ENCODE peak calls at places on chromosomes 5 and 9, in nine cellular contexts. N, E, K, M, G, C, W, Y and S are unnamed samples.

GRCh38 chr9:14433293-14433818 is 119.4 kb upstream of the NFIB start:
- DNase-seq in N (no peak), E (no peak), K (no peak), M (no peak), G (no peak), C (no peak), W (no peak), Y (no peak), S (no peak)

GRCh38 chr9:134566936-134567335 is 74.7 kb upstream of the COL5A1 start:
- DNase-seq in N (no peak), E (no peak), K (no peak), M (no peak), G (no peak), C (peak; percentile 32), W (no peak), Y (no peak), S (peak; percentile 5)

GRCh38 chr5:36720688-36721087 is 114.3 kb downstream of the SLC1A3 start:
- DNase-seq in N (no peak), E (no peak), K (no peak), M (no peak), G (no peak), C (no peak), W (no peak), Y (no peak), S (no peak)

GRCh38 chr5:126624534-126624933 is 23.8 kb downstream of the PHAX start:
- DNase-seq in N (no peak), E (peak; percentile 69), K (peak; percentile 73), M (no peak), G (no peak), C (no peak), W (no peak), Y (no peak), S (no peak)

GRCh38 chr5:93603191-93603590 is 20.2 kb downstream of the NR2F1 start:
- DNase-seq in N (no peak), E (no peak), K (no peak), M (no peak), G (no peak), C (no peak), W (no peak), Y (no peak), S (no peak)

GRCh38 chr5:33153891-33154290 is 286.9 kb upstream of the TARS1 start:
- DNase-seq in N (no peak), E (no peak), K (no peak), M (no peak), G (no peak), C (no peak), W (no peak), Y (no peak), S (no peak)

GRCh38 chr5:14821721-14822120 is 49.9 kb downstream of the ANKH start:
- DNase-seq in N (no peak), E (no peak), K (no peak), M (no peak), G (no peak), C (no peak), W (no peak), Y (no peak), S (no peak)

GRCh38 chr9:22237497-22238363 is 208.9 kb upstream of the DMRTA1 start:
- DNase-seq in N (no peak), E (peak; percentile 53), K (peak; percentile 51), M (no peak), G (no peak), C (no peak), W (no peak), Y (no peak), S (no peak)

GRCh38 chr5:55134053-55134722 is 25.8 kb upstream of the GPX8 start:
- DNase-seq in N (no peak), E (no peak), K (no peak), M (no peak), G (no peak), C (no peak), W (no peak), Y (no peak), S (no peak)

GRCh38 chr9:19192213-19193028 is 38.1 kb upstream of the DENND4C start:
- DNase-seq in N (no peak), E (no peak), K (no peak), M (no peak), G (no peak), C (no peak), W (no peak), Y (no peak), S (no peak)

GRCh38 chr9:79610019-79610760 is 38.4 kb downstream of the TLE4 start:
- DNase-seq in N (no peak), E (no peak), K (no peak), M (no peak), G (no peak), C (no peak), W (no peak), Y (no peak), S (no peak)

GRCh38 chr9:23372703-23373102 is 453.3 kb downstream of the ELAVL2 start:
- DNase-seq in N (no peak), E (no peak), K (no peak), M (no peak), G (no peak), C (no peak), W (no peak), Y (no peak), S (no peak)
- H3K9me3 ChIP-seq in N (no peaks in the 10 kb centered on the region), E (no peaks in the 10 kb centered on the region), K (no peaks in the 10 kb centered on the region), M (no peaks in the 10 kb centered on the region), G (no peaks in the 10 kb centered on the region), C (no peaks in the 10 kb centered on the region), W (no peaks in the 10 kb centered on the region), Y (no peaks in the 10 kb centered on the region), S (no peaks in the 10 kb centered on the region)

DNA sequence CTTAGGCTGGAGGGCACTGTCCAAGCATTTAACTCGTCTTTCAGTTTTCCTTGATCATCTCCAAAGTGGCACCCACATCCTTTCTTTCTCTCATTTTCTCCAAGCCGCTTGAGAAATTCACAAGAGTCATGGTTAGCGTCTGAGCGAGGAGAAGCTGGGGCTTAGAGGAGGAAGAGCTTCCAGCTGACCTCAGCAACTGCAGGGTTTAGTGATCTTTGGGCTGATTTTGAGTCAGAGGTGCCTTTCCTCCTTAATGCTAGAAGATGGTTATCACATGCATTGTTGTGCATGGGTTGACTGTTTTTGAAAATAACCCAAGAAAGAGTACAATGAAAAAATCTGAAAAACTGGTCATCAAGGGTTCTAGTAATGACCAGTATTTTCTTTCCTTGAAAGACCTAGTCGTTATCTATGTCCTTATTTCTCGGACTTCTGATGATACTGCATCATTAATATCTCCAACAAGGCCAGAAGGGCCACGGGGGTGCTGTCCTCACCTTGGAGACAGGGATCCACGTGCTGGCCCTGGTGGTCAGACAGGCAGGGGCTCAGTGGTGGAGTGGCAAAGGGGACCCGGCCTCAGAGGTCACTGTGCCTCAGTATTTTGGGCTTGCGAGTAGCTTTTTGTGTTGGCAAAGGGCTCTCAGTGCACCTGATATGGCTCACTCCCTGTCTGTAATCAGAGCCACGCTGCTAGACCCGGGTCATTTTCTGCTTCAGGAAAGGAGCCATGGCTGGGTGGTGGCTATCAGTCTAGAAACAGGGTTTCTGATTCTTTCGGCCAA is 134.9 kb downstream of the GADD45G start:
- DNase-seq in N (no peak), E (no peak), K (no peak), M (no peak), G (no peak), C (no peak), W (no peak), Y (no peak), S (no peak)
- H3K4me1 ChIP-seq in N (no peaks in the 10 kb centered on the region), E (no peaks in the 10 kb centered on the region), K (no peaks in the 10 kb centered on the region), M (no peaks in the 10 kb centered on the region), G (peaks cover 46% of the 10 kb centered on the region), C (peaks cover 3% of the 10 kb centered on the region), W (no peaks in the 10 kb centered on the region), Y (no peaks in the 10 kb centered on the region), S (no peaks in the 10 kb centered on the region)

DNA sequence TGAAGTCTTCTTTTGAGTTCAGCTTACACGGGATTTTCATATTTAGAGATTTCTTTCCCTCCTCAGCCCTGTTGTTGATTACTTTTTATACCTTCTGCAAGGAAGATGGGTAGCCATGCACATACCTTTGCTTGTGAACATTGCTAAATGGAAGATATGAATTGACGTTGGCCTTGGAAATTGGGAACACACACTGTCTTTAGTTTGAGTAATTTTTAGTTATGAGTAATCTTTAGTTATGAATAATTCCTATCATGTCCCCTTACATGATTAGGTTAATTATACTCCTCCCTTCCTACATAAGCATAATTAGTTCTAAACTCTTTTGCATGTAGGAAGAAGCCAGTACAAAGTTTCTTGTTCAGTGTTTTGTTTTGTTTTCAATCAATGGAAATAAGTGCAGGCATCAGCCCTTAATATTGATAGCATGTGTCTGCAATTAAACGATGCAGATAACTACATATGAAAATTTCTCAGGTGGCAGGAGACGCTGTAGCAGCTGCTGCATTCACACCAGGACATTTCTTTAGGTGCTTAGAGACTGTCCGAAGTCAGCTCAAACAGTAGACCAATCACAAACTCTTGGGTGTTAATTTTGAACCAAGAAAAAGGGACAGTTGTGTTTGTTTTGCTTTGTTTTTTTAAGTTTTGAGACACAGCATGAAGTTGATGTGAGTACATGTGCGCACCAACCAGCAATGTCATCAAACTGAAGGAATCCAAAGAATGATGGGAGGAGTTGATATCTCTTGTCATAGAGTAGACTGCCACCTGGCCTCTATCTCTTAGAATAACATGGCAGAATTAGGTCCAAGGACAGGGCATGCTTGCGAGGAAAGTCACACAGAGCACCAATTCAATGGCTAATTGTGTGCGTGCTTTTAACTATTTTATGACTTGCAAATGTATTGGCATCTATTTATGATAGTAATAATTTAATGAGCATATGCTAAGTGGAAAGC is 51.4 kb downstream of the SMARCA2 start:
- DNase-seq in N (no peak), E (no peak), K (no peak), M (peak; percentile 40), G (no peak), C (no peak), W (no peak), Y (no peak), S (no peak)
- TF ChIP-seq CTCF in N (no peak), E (peak; percentile 5), K (peak; percentile 4), M (peak; percentile 61), G (peak; percentile 52), C (peak; percentile 16), W (no peak), Y (no peak), S (no peak)

GRCh38 chr9:78519786-78520185 is 222.9 kb downstream of the PSAT1 start:
- DNase-seq in N (no peak), E (no peak), K (no peak), M (no peak), G (no peak), C (no peak), W (no peak), Y (no peak), S (no peak)

DNA sequence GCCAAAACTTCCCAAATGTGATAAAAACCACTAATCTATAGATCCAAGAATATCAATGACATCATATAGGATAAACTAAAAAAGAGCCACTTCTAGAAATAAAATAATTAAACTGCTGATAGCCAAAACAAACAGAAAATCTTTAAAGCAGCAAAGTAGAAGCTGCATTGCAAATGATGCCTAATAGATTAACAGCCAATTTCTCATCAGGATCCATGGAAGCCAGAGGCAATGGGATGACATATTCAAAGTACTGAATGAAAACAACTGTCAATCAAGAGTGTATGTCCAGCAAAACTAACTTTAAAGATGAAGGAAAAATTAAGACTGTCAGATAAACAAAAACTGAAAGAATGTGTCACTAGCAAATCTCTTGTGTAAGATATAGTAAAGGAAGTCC is 224.8 kb downstream of the PSAT1 start:
- DNase-seq in N (no peak), E (no peak), K (no peak), M (no peak), G (no peak), C (no peak), W (no peak), Y (no peak), S (no peak)
- H3K9me3 ChIP-seq in N (no peaks in the 10 kb centered on the region), E (peaks cover 25% of the 10 kb centered on the region), K (peaks cover 6% of the 10 kb centered on the region), M (no peaks in the 10 kb centered on the region), G (no peaks in the 10 kb centered on the region), C (peaks cover 16% of the 10 kb centered on the region), W (no peaks in the 10 kb centered on the region), Y (no peaks in the 10 kb centered on the region), S (no peaks in the 10 kb centered on the region)